ENCODE peak calls at places on chromosomes 2 and 18, in six cellular contexts. G is HFF-Myc, Y is RPMI7951, L is HS-5, U is astrocyte of the cerebellum, A is MM.1S. V is an unnamed sample.

GRCh38 chr18:57836557-57836956 is 33.4 kb upstream of the ATP8B1 start:
- DNase-seq in G (no peak), Y (no peak), L (no peak), U (no peak), A (no peak), V (no peak)

GRCh38 chr2:17309741-17310339 is 208.4 kb downstream of the RAD51AP2 start:
- DNase-seq in G (peak), Y (peak), L (peak), U (peak), A (peak), V (peak)

GRCh38 chr2:224885836-224886547 is 156.3 kb downstream of the DOCK10 start:
- DNase-seq in G (peak), Y (peak), L (peak), U (no peak), A (no peak), V (peak)

GRCh38 chr2:84201158-84201557 is 257.9 kb downstream of the SUCLG1 start:
- DNase-seq in G (no peak), Y (no peak), L (no peak), U (no peak), A (peak), V (no peak)

GRCh38 chr2:10169581-10169980 is 47.0 kb downstream of the RRM2 start:
- DNase-seq in G (no peak), Y (peak), L (no peak), U (no peak), A (no peak), V (peak)

GRCh38 chr2:10993001-10993481 is 81.3 kb downstream of the KCNF1 start:
- DNase-seq in G (no peak), Y (no peak), L (no peak), U (no peak), A (no peak), V (peak)

GRCh38 chr2:143901185-143901842 is 618.6 kb downstream of the ZEB2 start:
- DNase-seq in G (peak), Y (peak), L (peak), U (peak), A (no peak), V (peak)

GRCh38 chr2:67378555-67378954 is 18.6 kb upstream of the ETAA1 start:
- DNase-seq in G (no peak), Y (no peak), L (no peak), U (no peak), A (no peak), V (no peak)

GRCh38 chr18:69935319-69936190 is 12.1 kb downstream of the CD226 start:
- DNase-seq in G (no peak), Y (peak), L (no peak), U (no peak), A (no peak), V (peak)

GRCh38 chr2:231223458-231223970 is 25.1 kb downstream of the ARMC9 start:
- DNase-seq in G (no peak), Y (no peak), L (no peak), U (no peak), A (no peak), V (no peak)

GRCh38 chr18:50862401-50862800 is 16.5 kb upstream of the ME2 start:
- DNase-seq in G (no peak), Y (no peak), L (no peak), U (no peak), A (no peak), V (no peak)

GRCh38 chr2:164657129-164657528 is 35.8 kb upstream of the GRB14 start:
- DNase-seq in G (peak), Y (peak), L (peak), U (peak), A (no peak), V (peak)

GRCh38 chr2:167340322-167340721 is 452.0 kb downstream of the XIRP2 start:
- DNase-seq in G (no peak), Y (no peak), L (no peak), U (no peak), A (no peak), V (no peak)

GRCh38 chr2:240932001-240932723 is 26.0 kb downstream of the CROCC2 start:
- DNase-seq in G (no peak), Y (no peak), L (no peak), U (no peak), A (no peak), V (no peak)

GRCh38 chr2:64654063-64654811 is 524 bp upstream of the SERTAD2 start:
- DNase-seq in G (no peak), Y (peak), L (peak), U (peak), A (peak), V (peak)

GRCh38 chr2:119715409-119716295 is 36.7 kb downstream of the TMEM177 start:
- DNase-seq in G (no peak), Y (no peak), L (no peak), U (no peak), A (no peak), V (no peak)

GRCh38 chr2:149597050-149598013 is 9.8 kb upstream of the MMADHC start:
- DNase-seq in G (peak), Y (peak), L (peak), U (peak), A (peak), V (peak)

GRCh38 chr2:69779258-69779989 is 37.5 kb downstream of the ANXA4 start:
- DNase-seq in G (no peak), Y (peak), L (peak), U (no peak), A (no peak), V (peak)

GRCh38 chr2:55862269-55862668 is 61.3 kb downstream of the EFEMP1 start:
- DNase-seq in G (peak), Y (peak), L (peak), U (peak), A (no peak), V (peak)

GRCh38 chr2:10447300-10448207 is 573 bp downstream of the ODC1 start:
- DNase-seq in G (no peak), Y (no peak), L (no peak), U (no peak), A (peak), V (no peak)

GRCh38 chr2:134692461-134692860 is 26.3 kb downstream of the TMEM163 start:
- DNase-seq in G (no peak), Y (peak), L (no peak), U (no peak), A (no peak), V (no peak)

GRCh38 chr2:110716959-110717645 is 15.3 kb upstream of the ACOXL start:
- DNase-seq in G (no peak), Y (peak), L (peak), U (no peak), A (no peak), V (no peak)

V was measured in Daoy.